ENCODE peak calls at places on chromosomes 13 and 19, in ten cellular contexts. Q, D, I, X, O, A, U, Z, S and P are unnamed samples.

GRCh38 chr13:96091164-96091931 is 1.4 kb downstream of the HS6ST3 start:
- DNase-seq in Q (no peak), D (no peak), I (peak; percentile 47), X (peak; percentile 20), O (peak; percentile 14), A (no peak), U (peak; percentile 33), Z (peak; percentile 44), S (peak; percentile 10), P (peak; percentile 74)

GRCh38 chr19:44303976-44304568 is 753 bp downstream of the ZNF235 start:
- DNase-seq in Q (peak; percentile 3), D (no peak), I (peak; percentile 2), X (peak; percentile 21), O (no peak), A (peak; percentile 60), U (no peak), Z (no peak), S (no peak), P (peak; percentile 44)

GRCh38 chr19:38155453-38155852 is 68.6 kb downstream of the DPF1 start:
- DNase-seq in Q (peak; percentile 58), D (no peak), I (no peak), X (no peak), O (no peak), A (peak; percentile 28), U (no peak), Z (no peak), S (no peak), P (no peak)

GRCh38 chr13:34990399-34991224 is 48.5 kb downstream of the NBEA start:
- DNase-seq in Q (no peak), D (no peak), I (no peak), X (no peak), O (no peak), A (no peak), U (no peak), Z (no peak), S (no peak), P (no peak)

GRCh38 chr13:89568276-89568675 is 1779.2 kb upstream of the MIR17HG start:
- DNase-seq in Q (no peak), D (no peak), I (no peak), X (no peak), O (no peak), A (peak; percentile 35), U (no peak), Z (no peak), S (no peak), P (no peak)

GRCh38 chr13:51584731-51585191 is 499 bp downstream of the WDFY2 start:
- DNase-seq in Q (peak; percentile 37), D (peak; percentile 63), I (peak; percentile 62), X (peak; percentile 72), O (peak; percentile 49), A (peak; percentile 65), U (peak; percentile 61), Z (peak; percentile 88), S (peak; percentile 46), P (peak; percentile 51)

GRCh38 chr19:33558846-33559245 is 37.3 kb upstream of the PEPD start:
- DNase-seq in Q (no peak), D (no peak), I (no peak), X (no peak), O (no peak), A (no peak), U (no peak), Z (no peak), S (no peak), P (no peak)

GRCh38 chr13:43805071-43805468 is 18.3 kb upstream of the ENOX1 start:
- DNase-seq in Q (peak; percentile 96), D (no peak), I (no peak), X (no peak), O (no peak), A (peak; percentile 86), U (peak; percentile 21), Z (no peak), S (no peak), P (peak; percentile 94)

GRCh38 chr13:21917046-21918010 is 246.5 kb downstream of the FGF9 start:
- DNase-seq in Q (peak; percentile 19), D (no peak), I (no peak), X (no peak), O (no peak), A (no peak), U (no peak), Z (no peak), S (no peak), P (no peak)

GRCh38 chr19:6740589-6741348 is 1.3 kb downstream of the TRIP10 start:
- DNase-seq in Q (peak; percentile 19), D (peak; percentile 64), I (peak; percentile 39), X (peak; percentile 67), O (peak; percentile 70), A (peak; percentile 55), U (peak; percentile 63), Z (no peak), S (peak; percentile 78), P (peak; percentile 87)

DNA sequence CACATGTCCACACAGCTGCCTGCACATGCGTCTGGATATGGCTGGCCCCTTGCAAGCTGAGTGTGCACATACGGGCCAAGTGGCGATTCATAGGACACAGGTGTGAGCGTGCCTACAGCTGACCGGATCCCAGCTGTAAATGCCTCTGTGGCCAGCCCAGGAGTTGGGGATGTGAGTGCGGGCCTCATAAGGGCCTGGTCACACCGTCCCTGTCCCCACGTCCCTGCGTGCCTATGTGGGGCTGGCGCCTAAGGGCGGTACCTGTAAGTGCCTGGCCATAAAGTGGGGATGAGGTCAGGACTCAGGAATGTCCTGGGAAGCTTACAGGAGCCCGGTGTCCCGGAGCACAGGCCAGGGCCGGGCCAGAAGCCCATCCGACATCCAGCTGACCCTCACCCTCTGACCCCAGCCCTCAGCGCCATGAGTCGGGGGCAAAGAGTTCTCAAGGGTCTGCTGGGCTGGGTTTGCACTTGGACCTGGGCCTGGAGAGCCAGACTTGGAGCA is 1.3 kb upstream of the ARHGAP45 start:
- DNase-seq in Q (no peak), D (peak; percentile 75), I (no peak), X (no peak), O (no peak), A (no peak), U (no peak), Z (no peak), S (no peak), P (no peak)
- H3K4me1 ChIP-seq in Q (peaks cover 3% of the 10 kb centered on the region), D (peaks cover 29% of the 10 kb centered on the region), I (peaks cover 37% of the 10 kb centered on the region), X (peaks cover 12% of the 10 kb centered on the region), O (peaks cover 48% of the 10 kb centered on the region), A (peaks cover 29% of the 10 kb centered on the region), U (no peaks in the 10 kb centered on the region), Z (no peaks in the 10 kb centered on the region), S (peaks cover 48% of the 10 kb centered on the region), P (no peaks in the 10 kb centered on the region)

DNA sequence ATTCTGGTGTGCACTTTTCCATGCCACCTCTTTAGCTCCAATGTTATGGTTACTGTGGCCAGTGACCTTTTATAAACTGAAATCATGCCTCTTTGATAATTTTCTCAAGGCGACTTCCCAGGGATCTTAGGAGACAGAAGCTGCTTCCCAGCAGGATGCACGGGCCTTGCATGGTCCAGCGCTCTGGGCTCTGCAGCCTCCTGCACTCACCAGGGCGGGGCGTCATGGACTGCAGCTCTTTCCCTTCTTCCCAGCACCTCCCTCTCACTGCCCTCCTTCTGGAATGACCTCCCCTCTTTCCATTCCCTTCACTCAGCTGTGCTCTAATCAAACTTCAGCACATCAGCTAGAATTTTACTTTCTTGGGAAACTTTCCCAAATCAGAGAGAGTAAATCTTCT is 318.3 kb downstream of the IRS2 start:
- DNase-seq in Q (no peak), D (no peak), I (no peak), X (no peak), O (no peak), A (no peak), U (no peak), Z (no peak), S (no peak), P (no peak)
- H3K4me1 ChIP-seq in Q (no peaks in the 10 kb centered on the region), D (no peaks in the 10 kb centered on the region), I (no peaks in the 10 kb centered on the region), X (peaks cover 3% of the 10 kb centered on the region), O (no peaks in the 10 kb centered on the region), A (no peaks in the 10 kb centered on the region), U (no peaks in the 10 kb centered on the region), Z (no peaks in the 10 kb centered on the region), S (no peaks in the 10 kb centered on the region), P (no peaks in the 10 kb centered on the region)

GRCh38 chr19:49873834-49874233 is 3.3 kb downstream of the AKT1S1 start:
- DNase-seq in Q (no peak), D (no peak), I (no peak), X (no peak), O (no peak), A (no peak), U (no peak), Z (no peak), S (no peak), P (no peak)

GRCh38 chr19:49871349-49871985 is 4.1 kb upstream of the PNKP start:
- DNase-seq in Q (no peak), D (no peak), I (no peak), X (no peak), O (no peak), A (no peak), U (no peak), Z (no peak), S (no peak), P (no peak)

GRCh38 chr19:49873149-49873521 is 4.0 kb downstream of the AKT1S1 start:
- DNase-seq in Q (no peak), D (no peak), I (no peak), X (no peak), O (no peak), A (no peak), U (no peak), Z (no peak), S (no peak), P (no peak)

GRCh38 chr19:49870309-49870901 is 3.0 kb upstream of the PNKP start:
- DNase-seq in Q (no peak), D (no peak), I (no peak), X (no peak), O (no peak), A (no peak), U (peak; percentile 49), Z (no peak), S (no peak), P (no peak)

GRCh38 chr19:49872245-49873148 is 4.7 kb downstream of the AKT1S1 start:
- DNase-seq in Q (no peak), D (no peak), I (no peak), X (no peak), O (no peak), A (no peak), U (no peak), Z (no peak), S (no peak), P (no peak)
- H3K4me1 ChIP-seq in Q (peaks cover 7% of the 10 kb centered on the region), D (peaks cover 14% of the 10 kb centered on the region), I (peaks cover 36% of the 10 kb centered on the region), X (peaks cover 16% of the 10 kb centered on the region), O (peaks cover 58% of the 10 kb centered on the region), A (peaks cover 39% of the 10 kb centered on the region), U (no peaks in the 10 kb centered on the region), Z (peaks cover 24% of the 10 kb centered on the region), S (peaks cover 43% of the 10 kb centered on the region), P (peaks cover 32% of the 10 kb centered on the region)

GRCh38 chr19:45515081-45515624 is 7.9 kb downstream of the VASP start:
- DNase-seq in Q (no peak), D (peak; percentile 80), I (no peak), X (no peak), O (peak; percentile 58), A (no peak), U (no peak), Z (peak; percentile 74), S (peak; percentile 65), P (no peak)
- H3K4me1 ChIP-seq in Q (peaks cover 5% of the 10 kb centered on the region), D (peaks cover 15% of the 10 kb centered on the region), I (peaks cover 23% of the 10 kb centered on the region), X (peaks cover 1% of the 10 kb centered on the region), O (peaks cover 66% of the 10 kb centered on the region), A (peaks cover 13% of the 10 kb centered on the region), U (no peaks in the 10 kb centered on the region), Z (peaks cover 28% of the 10 kb centered on the region), S (peaks cover 73% of the 10 kb centered on the region), P (no peaks in the 10 kb centered on the region)